ENCODE peak calls at places on chromosomes 6 and 20, in five cellular contexts. One of them, this sample, is unnamed.

GRCh38 chr20:63163596-63164560 is 52.1 kb downstream of the YTHDF1 start:
- DNase-seq in tibial nerve: no peak
- DNase-seq in M059J: no peak
- DNase-seq in stimulated activated CD4-positive, alpha-beta T cell treated with anti-CD3 and anti-CD28 coated beads, Interleukin-2, amount 100 ng/mL, for 48 hours: no peak
- DNase-seq in HCT116: no peak
- DNase-seq in this sample: no peak

GRCh38 chr20:55881204-55881603 is 124.1 kb downstream of the CBLN4 start:
- DNase-seq in HCT116: no peak
- DNase-seq in M059J: no peak
- DNase-seq in stimulated activated CD4-positive, alpha-beta T cell treated with anti-CD3 and anti-CD28 coated beads, Interleukin-2, amount 100 ng/mL, for 48 hours: no peak
- DNase-seq in tibial nerve: no peak
- DNase-seq in this sample: no peak

GRCh38 chr20:47031028-47031427 is 136.4 kb downstream of the EYA2 start:
- DNase-seq in M059J: no peak
- DNase-seq in tibial nerve: no peak
- DNase-seq in HCT116: no peak
- DNase-seq in stimulated activated CD4-positive, alpha-beta T cell treated with anti-CD3 and anti-CD28 coated beads, Interleukin-2, amount 100 ng/mL, for 48 hours: no peak
- DNase-seq in this sample: no peak

GRCh38 chr6:124967444-124967843 is 5.2 kb downstream of the RNF217 start:
- DNase-seq in stimulated activated CD4-positive, alpha-beta T cell treated with anti-CD3 and anti-CD28 coated beads, Interleukin-2, amount 100 ng/mL, for 48 hours: no peak
- DNase-seq in tibial nerve: no peak
- DNase-seq in HCT116: no peak
- DNase-seq in M059J: no peak
- DNase-seq in this sample: no peak

GRCh38 chr20:10329387-10330005 is 104.5 kb downstream of the MKKS start:
- DNase-seq in tibial nerve: no peak
- DNase-seq in HCT116: no peak
- DNase-seq in stimulated activated CD4-positive, alpha-beta T cell treated with anti-CD3 and anti-CD28 coated beads, Interleukin-2, amount 100 ng/mL, for 48 hours: no peak
- DNase-seq in M059J: no peak
- DNase-seq in this sample: no peak

GRCh38 chr6:112620832-112621569 is 273.9 kb downstream of the RFPL4B start:
- DNase-seq in stimulated activated CD4-positive, alpha-beta T cell treated with anti-CD3 and anti-CD28 coated beads, Interleukin-2, amount 100 ng/mL, for 48 hours: no peak
- DNase-seq in M059J: peak
- DNase-seq in HCT116: no peak
- DNase-seq in tibial nerve: no peak
- DNase-seq in this sample: no peak

GRCh38 chr20:52048365-52048764 is 143.2 kb downstream of the ZFP64 start:
- DNase-seq in HCT116: no peak
- DNase-seq in stimulated activated CD4-positive, alpha-beta T cell treated with anti-CD3 and anti-CD28 coated beads, Interleukin-2, amount 100 ng/mL, for 48 hours: no peak
- DNase-seq in M059J: no peak
- DNase-seq in tibial nerve: no peak
- DNase-seq in this sample: no peak

GRCh38 chr6:3280091-3280490 is 21.3 kb downstream of the PSMG4 start:
- DNase-seq in tibial nerve: no peak
- DNase-seq in M059J: no peak
- DNase-seq in HCT116: no peak
- DNase-seq in stimulated activated CD4-positive, alpha-beta T cell treated with anti-CD3 and anti-CD28 coated beads, Interleukin-2, amount 100 ng/mL, for 48 hours: no peak
- DNase-seq in this sample: no peak

GRCh38 chr6:41599836-41600445 is 38.3 kb upstream of the MDFI start:
- DNase-seq in M059J: no peak
- DNase-seq in tibial nerve: no peak
- DNase-seq in HCT116: no peak
- DNase-seq in stimulated activated CD4-positive, alpha-beta T cell treated with anti-CD3 and anti-CD28 coated beads, Interleukin-2, amount 100 ng/mL, for 48 hours: no peak
- DNase-seq in this sample: no peak

GRCh38 chr20:54668271-54669053 is 193.1 kb downstream of the DOK5 start:
- DNase-seq in HCT116: no peak
- DNase-seq in M059J: peak
- DNase-seq in stimulated activated CD4-positive, alpha-beta T cell treated with anti-CD3 and anti-CD28 coated beads, Interleukin-2, amount 100 ng/mL, for 48 hours: peak
- DNase-seq in tibial nerve: no peak
- DNase-seq in this sample: peak

GRCh38 chr20:62314711-62315302 is 12.0 kb downstream of the ADRM1 start:
- DNase-seq in stimulated activated CD4-positive, alpha-beta T cell treated with anti-CD3 and anti-CD28 coated beads, Interleukin-2, amount 100 ng/mL, for 48 hours: no peak
- DNase-seq in M059J: no peak
- DNase-seq in tibial nerve: no peak
- DNase-seq in HCT116: no peak
- DNase-seq in this sample: no peak

GRCh38 chr6:33949877-33950831 is 146.4 kb upstream of the MLN start:
- DNase-seq in HCT116: no peak
- DNase-seq in M059J: no peak
- DNase-seq in stimulated activated CD4-positive, alpha-beta T cell treated with anti-CD3 and anti-CD28 coated beads, Interleukin-2, amount 100 ng/mL, for 48 hours: no peak
- DNase-seq in tibial nerve: no peak
- DNase-seq in this sample: no peak

GRCh38 chr6:34143884-34144580 is 1.9 kb downstream of the GRM4 start:
- DNase-seq in M059J: peak
- DNase-seq in tibial nerve: no peak
- DNase-seq in HCT116: no peak
- DNase-seq in stimulated activated CD4-positive, alpha-beta T cell treated with anti-CD3 and anti-CD28 coated beads, Interleukin-2, amount 100 ng/mL, for 48 hours: peak
- DNase-seq in this sample: peak

GRCh38 chr20:10625641-10626040 is 48.2 kb downstream of the JAG1 start:
- DNase-seq in HCT116: no peak
- DNase-seq in tibial nerve: no peak
- DNase-seq in stimulated activated CD4-positive, alpha-beta T cell treated with anti-CD3 and anti-CD28 coated beads, Interleukin-2, amount 100 ng/mL, for 48 hours: no peak
- DNase-seq in M059J: no peak
- DNase-seq in this sample: no peak

GRCh38 chr6:143400258-143401059 is 50.0 kb downstream of the ADAT2 start:
- DNase-seq in M059J: peak
- DNase-seq in stimulated activated CD4-positive, alpha-beta T cell treated with anti-CD3 and anti-CD28 coated beads, Interleukin-2, amount 100 ng/mL, for 48 hours: no peak
- DNase-seq in HCT116: no peak
- DNase-seq in tibial nerve: peak
- DNase-seq in this sample: no peak

GRCh38 chr20:48892849-48893352 is 28.6 kb upstream of the ARFGEF2 start:
- DNase-seq in stimulated activated CD4-positive, alpha-beta T cell treated with anti-CD3 and anti-CD28 coated beads, Interleukin-2, amount 100 ng/mL, for 48 hours: no peak
- DNase-seq in HCT116: no peak
- DNase-seq in tibial nerve: no peak
- DNase-seq in M059J: no peak
- DNase-seq in this sample: no peak

GRCh38 chr6:52390361-52390727 is 28.4 kb downstream of the PAQR8 start:
- DNase-seq in M059J: peak
- DNase-seq in HCT116: peak
- DNase-seq in tibial nerve: no peak
- DNase-seq in stimulated activated CD4-positive, alpha-beta T cell treated with anti-CD3 and anti-CD28 coated beads, Interleukin-2, amount 100 ng/mL, for 48 hours: no peak
- DNase-seq in this sample: no peak

GRCh38 chr20:32752458-32753250 is 9.4 kb upstream of the COMMD7 start:
- DNase-seq in M059J: peak
- DNase-seq in tibial nerve: no peak
- DNase-seq in stimulated activated CD4-positive, alpha-beta T cell treated with anti-CD3 and anti-CD28 coated beads, Interleukin-2, amount 100 ng/mL, for 48 hours: no peak
- DNase-seq in HCT116: no peak
- DNase-seq in this sample: no peak

GRCh38 chr20:10861619-10862018 is 187.8 kb upstream of the JAG1 start:
- DNase-seq in tibial nerve: no peak
- DNase-seq in HCT116: no peak
- DNase-seq in stimulated activated CD4-positive, alpha-beta T cell treated with anti-CD3 and anti-CD28 coated beads, Interleukin-2, amount 100 ng/mL, for 48 hours: no peak
- DNase-seq in M059J: peak
- DNase-seq in this sample: no peak

GRCh38 chr6:165227644-165228329 is 81.6 kb downstream of the C6orf118 start:
- DNase-seq in stimulated activated CD4-positive, alpha-beta T cell treated with anti-CD3 and anti-CD28 coated beads, Interleukin-2, amount 100 ng/mL, for 48 hours: no peak
- DNase-seq in M059J: peak
- DNase-seq in tibial nerve: no peak
- DNase-seq in HCT116: no peak
- DNase-seq in this sample: no peak

GRCh38 chr6:15952231-15953151 is 176.4 kb upstream of the MYLIP start:
- DNase-seq in tibial nerve: no peak
- DNase-seq in M059J: no peak
- DNase-seq in HCT116: no peak
- DNase-seq in stimulated activated CD4-positive, alpha-beta T cell treated with anti-CD3 and anti-CD28 coated beads, Interleukin-2, amount 100 ng/mL, for 48 hours: no peak
- DNase-seq in this sample: no peak

GRCh38 chr6:143538374-143538773 is 26.9 kb upstream of the FUCA2 start:
- DNase-seq in tibial nerve: no peak
- DNase-seq in stimulated activated CD4-positive, alpha-beta T cell treated with anti-CD3 and anti-CD28 coated beads, Interleukin-2, amount 100 ng/mL, for 48 hours: no peak
- DNase-seq in HCT116: no peak
- DNase-seq in M059J: no peak
- DNase-seq in this sample: no peak

GRCh38 chr6:152233547-152234320 is 403.4 kb downstream of the SYNE1 start:
- DNase-seq in M059J: no peak
- DNase-seq in stimulated activated CD4-positive, alpha-beta T cell treated with anti-CD3 and anti-CD28 coated beads, Interleukin-2, amount 100 ng/mL, for 48 hours: no peak
- DNase-seq in HCT116: no peak
- DNase-seq in tibial nerve: no peak
- DNase-seq in this sample: no peak

GRCh38 chr6:108524528-108525218 is 36.0 kb upstream of the FOXO3 start:
- DNase-seq in stimulated activated CD4-positive, alpha-beta T cell treated with anti-CD3 and anti-CD28 coated beads, Interleukin-2, amount 100 ng/mL, for 48 hours: no peak
- DNase-seq in M059J: no peak
- DNase-seq in HCT116: no peak
- DNase-seq in tibial nerve: no peak
- DNase-seq in this sample: no peak

GRCh38 chr6:138517635-138518034 is 18.3 kb upstream of the NHSL1 start:
- DNase-seq in tibial nerve: no peak
- DNase-seq in HCT116: peak
- DNase-seq in M059J: peak
- DNase-seq in stimulated activated CD4-positive, alpha-beta T cell treated with anti-CD3 and anti-CD28 coated beads, Interleukin-2, amount 100 ng/mL, for 48 hours: peak
- DNase-seq in this sample: peak

GRCh38 chr20:19737025-19737424 is 21.0 kb upstream of the RIN2 start:
- DNase-seq in M059J: peak
- DNase-seq in HCT116: no peak
- DNase-seq in stimulated activated CD4-positive, alpha-beta T cell treated with anti-CD3 and anti-CD28 coated beads, Interleukin-2, amount 100 ng/mL, for 48 hours: no peak
- DNase-seq in tibial nerve: peak
- DNase-seq in this sample: no peak

GRCh38 chr6:137652961-137653697 is 158.9 kb upstream of the OLIG3 start:
- DNase-seq in stimulated activated CD4-positive, alpha-beta T cell treated with anti-CD3 and anti-CD28 coated beads, Interleukin-2, amount 100 ng/mL, for 48 hours: no peak
- DNase-seq in M059J: peak
- DNase-seq in HCT116: no peak
- DNase-seq in tibial nerve: no peak
- DNase-seq in this sample: no peak

GRCh38 chr6:106619223-106619622 is 10.1 kb downstream of the RTN4IP1 start:
- DNase-seq in stimulated activated CD4-positive, alpha-beta T cell treated with anti-CD3 and anti-CD28 coated beads, Interleukin-2, amount 100 ng/mL, for 48 hours: no peak
- DNase-seq in HCT116: no peak
- DNase-seq in tibial nerve: no peak
- DNase-seq in M059J: no peak
- DNase-seq in this sample: no peak

This sample was measured in HuH-7.5.